ENCODE peak calls at places on chromosomes 1 and 21, in ten cellular contexts. Q is gastrocnemius medialis, M is IMR-90, E is K562, W is right lobe of liver, X is ovary, S is stomach, A is sigmoid colon, H is body of pancreas, F is adrenal gland. N is an unnamed sample.

GRCh38 chr1:76580206-76580605 is 287.1 kb upstream of the ST6GALNAC5 start:
- DNase-seq in Q (no peak), S (no peak), A (no peak), F (no peak), X (no peak), W (no peak), M (no peak), H (no peak), E (no peak), N (no peak)

GRCh38 chr21:14688412-14688811 is 142.3 kb upstream of the SAMSN1 start:
- DNase-seq in Q (no peak), H (no peak), A (no peak), W (no peak), E (no peak), S (no peak), M (no peak), X (no peak), F (no peak), N (no peak)

GRCh38 chr1:219660666-219661463 is 48.0 kb upstream of the ZC3H11B start:
- DNase-seq in E (peak; percentile 76), W (peak; percentile 83), S (peak; percentile 74), X (peak; percentile 85), H (peak; percentile 91), A (peak; percentile 94), M (peak; percentile 88), Q (peak; percentile 78), F (peak; percentile 87), N (peak; percentile 88)

GRCh38 chr1:1116701-1117468 is 996 bp upstream of the C1orf159 start:
- DNase-seq in M (no peak), X (no peak), E (no peak), F (peak; percentile 21), A (peak; percentile 70), H (no peak), S (no peak), Q (no peak), W (peak; percentile 44), N (peak; percentile 15)

GRCh38 chr1:2193514-2194251 is 889 bp downstream of the FAAP20 start:
- DNase-seq in Q (no peak), W (no peak), A (no peak), M (no peak), S (no peak), F (no peak), X (no peak), E (peak; percentile 14), H (no peak), N (no peak)

GRCh38 chr1:114336360-114336759 is 174.6 kb downstream of the TRIM33 start:
- DNase-seq in S (no peak), M (no peak), F (no peak), X (no peak), E (no peak), Q (no peak), W (no peak), A (no peak), H (no peak), N (no peak)

GRCh38 chr1:53511933-53512806 is 53.0 kb downstream of the DMRTB1 start:
- DNase-seq in M (peak; percentile 72), A (no peak), Q (no peak), S (no peak), F (no peak), H (no peak), X (no peak), W (no peak), E (no peak), N (no peak)

GRCh38 chr1:147773215-147773715 is 12.9 kb upstream of the GJA5 start:
- DNase-seq in Q (no peak), X (no peak), E (no peak), A (no peak), F (no peak), M (no peak), H (no peak), S (no peak), W (no peak), N (no peak)

GRCh38 chr1:58041621-58042020 is 504.9 kb downstream of the OMA1 start:
- DNase-seq in W (no peak), S (no peak), X (no peak), M (no peak), A (no peak), H (no peak), Q (no peak), E (no peak), F (no peak), N (no peak)

GRCh38 chr1:53971718-53972117 is 25.6 kb downstream of the LRRC42 start:
- DNase-seq in M (peak; percentile 78), S (no peak), H (no peak), W (no peak), A (no peak), X (no peak), F (no peak), E (no peak), Q (no peak), N (no peak)

GRCh38 chr1:11906870-11907269 is 19.4 kb downstream of the KIAA2013 start:
- DNase-seq in Q (no peak), W (no peak), H (no peak), M (no peak), A (no peak), E (no peak), X (no peak), F (no peak), S (no peak), N (no peak)

GRCh38 chr1:161119379-161120061 is 1.6 kb downstream of the NIT1 start:
- DNase-seq in F (peak; percentile 92), Q (no peak), X (peak; percentile 49), A (peak; percentile 73), M (peak; percentile 75), E (peak; percentile 81), H (peak; percentile 81), W (peak; percentile 87), S (no peak), N (peak; percentile 59)

GRCh38 chr1:52925571-52926005 is 1.5 kb upstream of the SCP2 start:
- DNase-seq in S (no peak), E (no peak), A (no peak), M (no peak), F (peak; percentile 68), H (peak; percentile 78), W (peak; percentile 81), Q (no peak), X (peak; percentile 69), N (peak; percentile 88)

GRCh38 chr1:93079685-93080141 is 630 bp downstream of the MTF2 start:
- DNase-seq in A (peak; percentile 62), X (peak; percentile 40), S (no peak), E (peak; percentile 63), W (peak; percentile 46), M (no peak), H (peak; percentile 9), Q (no peak), F (peak; percentile 10), N (peak; percentile 25)

GRCh38 chr1:150683914-150684313 is 13.0 kb downstream of the GOLPH3L start:
- DNase-seq in E (no peak), W (no peak), Q (no peak), F (no peak), X (no peak), M (no peak), A (no peak), S (no peak), H (no peak), N (no peak)

GRCh38 chr1:51877434-51878306 is 857 bp downstream of the NRDC start:
- DNase-seq in E (peak; percentile 40), S (no peak), F (peak; percentile 55), M (peak; percentile 42), W (no peak), Q (peak; percentile 30), X (no peak), A (peak; percentile 66), H (peak; percentile 36), N (no peak)

GRCh38 chr1:226268421-226269124 is 40.4 kb downstream of the LIN9 start:
- DNase-seq in S (no peak), F (no peak), H (peak; percentile 34), W (no peak), M (peak; percentile 75), Q (no peak), E (no peak), X (no peak), A (no peak), N (no peak)

DNA sequence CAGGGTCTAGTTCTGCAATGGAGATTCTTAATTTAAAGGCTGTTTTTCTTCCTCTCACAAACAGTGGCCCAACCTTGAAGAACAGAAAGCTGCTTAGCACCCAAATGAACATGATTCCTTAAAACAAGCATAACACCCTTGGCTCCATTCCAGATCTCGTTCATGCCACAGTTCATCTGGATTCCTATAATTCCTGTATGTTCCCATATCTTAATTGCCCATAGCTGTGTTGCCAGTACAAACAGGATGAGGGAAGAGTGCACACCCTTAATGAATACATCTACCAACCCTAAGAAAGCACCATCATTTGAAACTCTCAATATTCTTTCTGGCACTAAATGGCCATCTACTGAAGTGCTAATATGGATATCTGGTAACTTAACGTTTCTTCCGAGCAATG is 45.5 kb downstream of the TGFB2 start:
- DNase-seq in S (no peak), Q (no peak), M (no peak), W (no peak), A (no peak), X (no peak), H (no peak), F (no peak), E (no peak), N (no peak)
- TF ChIP-seq POLR2A in S (no peak), Q (no peak), M (no peak), W (no peak), A (no peak), X (no peak), H (no peak), F (no peak), E (no peak), N (no peak)

DNA sequence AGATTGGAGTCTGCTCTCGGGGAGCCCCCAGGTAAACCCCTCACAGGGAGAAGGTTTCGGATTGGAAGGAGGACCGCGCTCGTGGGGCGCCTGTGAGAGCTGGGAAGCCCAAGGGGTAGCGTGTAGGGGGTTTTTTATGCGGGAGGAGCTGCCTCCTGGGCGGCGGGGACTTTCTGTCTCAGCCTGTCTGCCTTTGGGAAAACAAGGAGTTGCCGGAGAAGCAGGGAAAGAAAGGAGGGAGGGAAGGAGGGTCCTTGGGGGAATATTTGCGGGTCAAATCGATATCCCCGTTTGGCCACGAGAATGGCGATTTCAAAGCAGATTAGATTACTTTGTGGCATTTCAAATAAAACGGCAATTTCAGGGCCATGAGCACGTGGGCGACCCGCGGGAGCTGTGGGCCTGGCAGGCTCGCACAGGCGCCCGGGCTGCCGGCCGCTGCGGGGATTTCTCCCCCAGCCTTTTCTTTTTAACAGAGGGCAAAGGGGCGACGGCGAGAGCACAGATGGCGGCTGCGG is 9.7 kb downstream of the SIM2 start:
- DNase-seq in M (no peak), Q (no peak), X (no peak), H (no peak), A (no peak), S (peak; percentile 24), F (no peak), W (peak; percentile 29), E (no peak), N (no peak)
- H3K4me3 ChIP-seq in M (no peak overlapping the region), Q (no peak overlapping the region), X (no peak overlapping the region), H (no peak overlapping the region), A (peak overlapping the region; percentile 1), S (peak overlapping the region; percentile 69), F (no peak overlapping the region), W (no peak overlapping the region), E (no peak overlapping the region), N (no peak overlapping the region)

GRCh38 chr1:81157686-81158085 is 643.0 kb upstream of the ADGRL2 start:
- DNase-seq in X (no peak), A (no peak), F (no peak), E (no peak), Q (no peak), W (no peak), M (no peak), H (no peak), S (no peak), N (no peak)
- H3K4me1 ChIP-seq in X (no peaks in the 10 kb centered on the region), A (no peaks in the 10 kb centered on the region), F (no peaks in the 10 kb centered on the region), E (no peaks in the 10 kb centered on the region), Q (no peaks in the 10 kb centered on the region), W (no peaks in the 10 kb centered on the region), M (peaks cover 15% of the 10 kb centered on the region), H (no peaks in the 10 kb centered on the region), S (no peaks in the 10 kb centered on the region), N (no peaks in the 10 kb centered on the region)

GRCh38 chr1:94199398-94199797 is 38.0 kb downstream of the ARHGAP29 start:
- DNase-seq in M (no peak), E (no peak), F (no peak), W (no peak), A (no peak), Q (no peak), X (no peak), H (no peak), S (no peak), N (no peak)
- TF ChIP-seq POLR2A in M (no peak), E (no peak), F (no peak), W (no peak), A (no peak), Q (no peak), X (no peak), H (no peak), S (no peak), N (no peak)

N was measured in thyroid gland.